ENCODE peak calls at places on chromosomes 12 and 14, in nine cellular contexts. Z, K, A, H, C, R, Q, N and F are unnamed samples.

GRCh38 chr14:25150934-25151790 is 101.2 kb upstream of the STXBP6 start:
- DNase-seq in Z (no peak), K (peak), A (no peak), H (no peak), C (no peak), R (no peak), Q (no peak), N (peak), F (peak)

GRCh38 chr12:13959131-13959734 is 22.2 kb downstream of the GRIN2B start:
- DNase-seq in Z (no peak), K (no peak), A (no peak), H (no peak), C (no peak), R (no peak), Q (no peak), N (no peak), F (no peak)

GRCh38 chr12:132501189-132501940 is 11.4 kb downstream of the FBRSL1 start:
- DNase-seq in Z (no peak), K (no peak), A (no peak), H (no peak), C (no peak), R (no peak), Q (no peak), N (no peak), F (no peak)

GRCh38 chr12:18355429-18355828 is 94.1 kb downstream of the PIK3C2G start:
- DNase-seq in Z (no peak), K (no peak), A (no peak), H (no peak), C (no peak), R (no peak), Q (no peak), N (no peak), F (no peak)

GRCh38 chr12:80598004-80598606 is 109.3 kb upstream of the MYF6 start:
- DNase-seq in Z (no peak), K (peak), A (no peak), H (peak), C (no peak), R (peak), Q (no peak), N (no peak), F (peak)

GRCh38 chr12:48105321-48105866 is 485 bp downstream of the SENP1 start:
- DNase-seq in Z (no peak), K (no peak), A (no peak), H (peak), C (no peak), R (no peak), Q (no peak), N (no peak), F (no peak)

GRCh38 chr12:19450362-19450761 is 11.1 kb downstream of the AEBP2 start:
- DNase-seq in Z (no peak), K (no peak), A (no peak), H (no peak), C (no peak), R (no peak), Q (no peak), N (no peak), F (no peak)

GRCh38 chr14:98826618-98827017 is 445.4 kb downstream of the BCL11B start:
- DNase-seq in Z (no peak), K (peak), A (no peak), H (no peak), C (no peak), R (peak), Q (peak), N (no peak), F (no peak)

GRCh38 chr14:66477567-66477966 is 8.6 kb upstream of the CCDC196 start:
- DNase-seq in Z (no peak), K (no peak), A (no peak), H (no peak), C (no peak), R (no peak), Q (no peak), N (no peak), F (no peak)

GRCh38 chr12:81294325-81295190 is 216.7 kb downstream of the ACSS3 start:
- DNase-seq in Z (no peak), K (peak), A (no peak), H (no peak), C (no peak), R (no peak), Q (no peak), N (no peak), F (no peak)

GRCh38 chr14:28751467-28752058 is 15.0 kb upstream of the FOXG1 start:
- DNase-seq in Z (no peak), K (peak), A (no peak), H (no peak), C (no peak), R (peak), Q (peak), N (peak), F (peak)

GRCh38 chr12:29792132-29792531 is 8.4 kb upstream of the TMTC1 start:
- DNase-seq in Z (no peak), K (no peak), A (no peak), H (no peak), C (no peak), R (no peak), Q (no peak), N (no peak), F (no peak)

GRCh38 chr12:132153501-132154340 is 9.5 kb downstream of the NOC4L start:
- DNase-seq in Z (peak), K (peak), A (peak), H (peak), C (peak), R (peak), Q (peak), N (peak), F (peak)

GRCh38 chr12:18723752-18724151 is 14.1 kb downstream of the PLCZ1 start:
- DNase-seq in Z (no peak), K (peak), A (no peak), H (peak), C (no peak), R (no peak), Q (no peak), N (no peak), F (no peak)

DNA sequence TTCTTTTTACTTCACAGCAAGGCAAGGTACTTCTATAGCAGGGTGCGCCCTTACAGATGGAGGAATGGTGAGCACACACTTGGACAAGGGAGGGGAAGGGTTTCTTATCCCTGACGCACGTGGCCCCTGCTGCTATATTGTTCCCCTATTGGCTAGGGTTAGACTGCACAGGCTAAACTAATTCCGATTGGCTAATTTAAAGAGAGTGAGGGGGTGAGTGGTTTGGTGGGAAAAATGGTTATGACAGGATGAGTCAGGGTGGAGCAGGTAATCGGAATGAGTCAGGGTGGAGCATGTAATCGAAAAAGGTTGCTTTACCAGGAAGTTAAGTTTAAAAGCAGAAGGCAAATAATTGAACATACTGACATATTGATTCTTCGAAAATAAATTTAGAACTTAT is 23.7 kb upstream of the RAB21 start:
- DNase-seq in Z (no peak), K (peak), A (no peak), H (no peak), C (no peak), R (no peak), Q (no peak), N (no peak), F (peak)
- H3K27ac ChIP-seq in Z (no peak), K (no peak), A (no peak), H (no peak), C (no peak), R (no peak), Q (no peak), N (no peak), F (no peak)

GRCh38 chr12:70043490-70044138 is 199.6 kb upstream of the CNOT2 start:
- DNase-seq in Z (no peak), K (peak), A (no peak), H (no peak), C (no peak), R (no peak), Q (no peak), N (no peak), F (peak)

GRCh38 chr12:70045036-70045435 is 198.2 kb upstream of the CNOT2 start:
- DNase-seq in Z (no peak), K (peak), A (no peak), H (no peak), C (no peak), R (no peak), Q (no peak), N (no peak), F (no peak)

GRCh38 chr12:70045514-70045913 is 197.7 kb upstream of the CNOT2 start:
- DNase-seq in Z (no peak), K (no peak), A (no peak), H (no peak), C (no peak), R (no peak), Q (no peak), N (no peak), F (no peak)

GRCh38 chr12:70044170-70044569 is 199.1 kb upstream of the CNOT2 start:
- DNase-seq in Z (no peak), K (peak), A (no peak), H (no peak), C (no peak), R (no peak), Q (no peak), N (no peak), F (peak)

DNA sequence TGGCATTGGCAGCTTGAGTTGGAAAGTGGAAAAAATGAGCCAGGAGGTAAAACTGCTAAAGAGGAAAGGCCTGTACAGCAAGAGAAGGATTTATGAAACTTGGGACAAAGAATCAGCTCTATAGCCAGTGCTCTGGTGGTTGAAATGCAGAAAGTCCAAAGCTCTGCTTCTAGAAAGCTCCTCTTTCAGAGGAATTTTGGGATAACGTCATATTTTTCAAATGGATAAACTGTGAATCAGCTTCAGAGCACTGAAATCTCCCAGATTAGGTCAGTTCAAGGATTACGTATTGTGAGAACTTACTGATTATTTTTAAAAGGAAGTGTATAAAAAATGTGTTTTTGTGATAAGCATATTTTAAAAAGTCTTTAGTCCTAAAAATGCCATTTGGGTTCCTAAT is 203.1 kb upstream of the CNOT2 start:
- DNase-seq in Z (no peak), K (peak), A (no peak), H (no peak), C (no peak), R (no peak), Q (no peak), N (no peak), F (no peak)
- TF ChIP-seq CTCF in Z (no peak), K (peak), A (peak), H (no peak), C (no peak), R (no peak), Q (no peak), N (no peak), F (peak)

GRCh38 chr12:123396543-123396942 is 12.6 kb downstream of the KMT5A start:
- DNase-seq in Z (no peak), K (no peak), A (no peak), H (no peak), C (no peak), R (peak), Q (no peak), N (no peak), F (no peak)

GRCh38 chr12:123398177-123398916 is 14.4 kb downstream of the KMT5A start:
- DNase-seq in Z (peak), K (peak), A (peak), H (no peak), C (peak), R (peak), Q (peak), N (no peak), F (no peak)

GRCh38 chr12:123397400-123397799 is 13.5 kb downstream of the KMT5A start:
- DNase-seq in Z (no peak), K (no peak), A (no peak), H (no peak), C (no peak), R (no peak), Q (no peak), N (no peak), F (no peak)

GRCh38 chr12:123396954-123397353 is 13.0 kb downstream of the KMT5A start:
- DNase-seq in Z (no peak), K (no peak), A (no peak), H (no peak), C (no peak), R (peak), Q (no peak), N (no peak), F (no peak)

DNA sequence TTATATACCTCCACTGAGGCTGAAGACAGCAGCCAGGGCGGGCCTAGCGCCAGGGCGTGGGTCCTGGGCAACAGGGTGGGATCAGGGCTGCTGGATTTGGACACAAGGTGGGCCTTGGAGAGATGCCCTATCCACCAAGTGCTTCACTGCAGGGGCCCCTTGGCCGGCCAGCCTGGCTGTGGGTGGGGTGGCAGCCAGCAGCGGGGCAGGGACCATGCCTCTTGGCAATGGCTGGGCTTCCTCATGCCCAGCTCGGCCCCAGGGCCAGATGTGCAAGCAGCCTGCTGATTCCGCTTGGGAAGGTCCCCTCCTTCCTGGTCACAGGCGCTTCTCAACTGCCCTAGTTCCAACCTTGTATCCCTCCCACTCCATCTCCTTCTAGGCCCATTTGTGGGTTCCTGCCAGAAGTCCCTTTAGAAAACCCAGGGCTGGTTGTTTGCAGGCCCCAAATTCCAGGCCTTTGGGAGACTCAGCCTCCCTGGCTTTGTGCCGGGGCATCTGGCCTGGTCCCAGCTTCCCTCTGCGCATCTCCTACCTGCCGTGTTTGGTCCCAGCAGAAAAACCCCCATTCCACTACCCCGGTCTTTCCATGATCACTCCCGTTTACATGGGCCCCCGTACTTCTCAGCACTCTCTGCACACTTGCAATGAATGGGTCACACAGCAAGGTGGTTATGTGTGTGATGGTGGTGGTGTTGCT is 15.1 kb downstream of the KMT5A start:
- DNase-seq in Z (peak), K (no peak), A (peak), H (no peak), C (no peak), R (no peak), Q (no peak), N (no peak), F (no peak)
- H3K27ac ChIP-seq in Z (peak), K (peak), A (peak), H (no peak), C (peak), R (peak), Q (peak), N (no peak), F (no peak)

GRCh38 chr14:94015223-94015622 is 10.9 kb upstream of the OTUB2 start:
- DNase-seq in Z (no peak), K (no peak), A (no peak), H (no peak), C (no peak), R (no peak), Q (no peak), N (no peak), F (no peak)
- TF ChIP-seq CTCF in Z (no peak), K (no peak), A (no peak), H (no peak), C (no peak), R (no peak), Q (no peak), N (no peak), F (no peak)

DNA sequence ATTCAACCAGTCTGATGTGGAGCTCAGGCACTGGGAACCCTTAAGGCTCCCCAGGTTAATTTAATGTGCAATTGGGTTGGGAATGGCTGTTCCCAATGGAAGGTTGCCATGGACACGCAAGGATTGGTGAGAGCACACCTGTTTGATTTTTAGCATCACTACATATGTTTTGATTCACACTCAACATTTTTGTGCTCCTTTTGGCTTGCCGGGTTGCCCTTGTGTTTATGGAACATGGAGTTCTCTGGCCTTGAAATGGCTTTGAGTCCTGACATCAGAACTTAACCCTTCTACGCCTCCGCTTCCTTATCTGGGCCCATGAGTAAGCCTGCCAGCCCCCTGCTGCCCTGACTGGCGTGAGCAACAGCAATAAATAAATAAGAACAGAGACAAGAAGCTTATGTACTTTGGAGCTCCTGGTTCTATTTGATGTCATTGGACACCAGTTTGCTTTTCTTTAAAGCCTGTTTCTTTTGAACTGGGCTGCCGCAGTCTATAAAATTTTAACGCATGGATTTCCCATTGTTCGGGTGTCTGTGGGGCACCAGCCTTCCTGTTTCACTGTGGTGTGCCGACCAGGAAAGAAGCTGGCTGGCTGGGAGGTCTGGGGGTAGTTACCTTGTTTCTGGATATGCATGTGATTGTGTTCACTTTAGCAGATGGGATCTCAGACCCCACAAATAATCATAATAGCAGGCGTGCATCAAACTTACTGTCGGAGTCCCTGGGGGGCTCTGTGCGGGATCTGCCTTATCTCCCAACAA is 27.9 kb downstream of the TBX3 start:
- DNase-seq in Z (no peak), K (peak), A (no peak), H (no peak), C (peak), R (no peak), Q (no peak), N (no peak), F (no peak)
- H3K27ac ChIP-seq in Z (no peak), K (no peak), A (no peak), H (no peak), C (peak), R (no peak), Q (no peak), N (no peak), F (no peak)

GRCh38 chr12:66352197-66352596 is 49.9 kb downstream of the HELB start:
- DNase-seq in Z (no peak), K (peak), A (peak), H (no peak), C (no peak), R (peak), Q (no peak), N (peak), F (peak)
- TF ChIP-seq CTCF in Z (no peak), K (peak), A (peak), H (peak), C (no peak), R (peak), Q (no peak), N (peak), F (peak)

GRCh38 chr12:57611116-57611809 is at the start of gene ARHGEF25:
- DNase-seq in Z (peak), K (peak), A (peak), H (no peak), C (peak), R (peak), Q (peak), N (peak), F (peak)

GRCh38 chr12:57614178-57614947 is 3.1 kb downstream of the ARHGEF25 start:
- DNase-seq in Z (peak), K (no peak), A (peak), H (no peak), C (no peak), R (peak), Q (no peak), N (peak), F (no peak)

GRCh38 chr12:57613427-57614109 is 2.3 kb downstream of the ARHGEF25 start:
- DNase-seq in Z (peak), K (no peak), A (no peak), H (no peak), C (no peak), R (no peak), Q (no peak), N (no peak), F (no peak)

GRCh38 chr12:57611810-57612710 is 825 bp downstream of the ARHGEF25 start:
- DNase-seq in Z (no peak), K (no peak), A (no peak), H (no peak), C (no peak), R (no peak), Q (no peak), N (peak), F (no peak)

DNA sequence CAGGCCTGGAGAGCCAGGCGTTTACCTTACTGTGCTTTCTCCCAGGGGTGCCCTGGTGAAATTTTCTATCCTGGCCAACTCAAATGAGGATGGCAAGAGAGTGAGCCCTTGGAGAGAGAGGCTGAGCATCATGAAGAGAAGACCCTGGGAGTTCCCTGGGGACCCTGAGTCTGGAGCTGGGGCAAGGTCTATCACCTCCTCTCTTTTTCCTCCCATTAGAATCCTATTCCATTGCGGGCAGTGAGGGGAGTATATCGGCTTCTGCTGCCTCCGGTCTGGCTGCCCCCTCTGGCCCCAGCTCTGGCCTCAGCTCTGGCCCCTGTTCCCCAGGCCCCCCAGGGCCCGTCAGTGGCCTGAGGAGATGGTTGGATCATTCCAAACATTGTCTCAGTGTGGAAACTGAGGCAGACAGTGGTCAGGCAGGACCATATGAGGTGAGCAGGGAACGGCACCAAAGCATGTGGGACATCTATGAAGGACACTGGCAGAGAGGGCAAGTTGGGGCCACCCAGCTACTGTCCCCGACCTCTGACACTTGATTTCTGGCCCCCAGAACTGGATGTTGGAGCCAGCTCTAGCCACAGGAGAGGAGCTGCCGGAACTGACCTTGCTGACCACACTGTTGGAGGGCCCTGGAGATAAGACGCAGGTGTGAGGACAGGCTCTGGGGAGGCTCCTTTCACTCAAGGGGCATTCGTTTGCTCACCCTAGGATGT is 1.6 kb downstream of the ARHGEF25 start:
- DNase-seq in Z (peak), K (no peak), A (no peak), H (no peak), C (no peak), R (no peak), Q (no peak), N (no peak), F (no peak)
- H3K27ac ChIP-seq in Z (peak), K (no peak), A (no peak), H (no peak), C (no peak), R (no peak), Q (no peak), N (no peak), F (no peak)